ENCODE peak calls at places on chromosome 1, in six cellular contexts. I is ovary, K is heart left ventricle, X is cardiac muscle cell, T is prostate gland, L is mammary epithelial cell. H is an unnamed sample.

GRCh38 chr1:80417651-80418050 is 1383.1 kb upstream of the ADGRL2 start:
- DNase-seq in T (no peak), L (peak; percentile 90), I (no peak), X (peak; percentile 16), K (no peak), H (no peak)

GRCh38 chr1:223631367-223631977 is 34.0 kb downstream of the CAPN8 start:
- DNase-seq in I (no peak), L (no peak), T (no peak), X (no peak), K (no peak), H (no peak)

GRCh38 chr1:96478228-96478627 is 243.4 kb upstream of the PTBP2 start:
- DNase-seq in X (no peak), I (no peak), T (no peak), L (no peak), K (no peak), H (no peak)

GRCh38 chr1:222263791-222264190 is 284.1 kb downstream of the HHIPL2 start:
- DNase-seq in I (no peak), K (no peak), L (no peak), T (no peak), X (no peak), H (no peak)

GRCh38 chr1:204267191-204267601 is 53.4 kb upstream of the GOLT1A start:
- DNase-seq in K (no peak), X (no peak), I (no peak), T (no peak), L (no peak), H (no peak)

GRCh38 chr1:183655562-183656075 is 2.5 kb upstream of the APOBEC4 start:
- DNase-seq in K (peak; percentile 81), L (peak; percentile 56), I (peak; percentile 86), X (peak; percentile 88), T (peak; percentile 80), H (no peak)

GRCh38 chr1:193539731-193540459 is 353.5 kb upstream of the B3GALT2 start:
- DNase-seq in K (no peak), X (no peak), I (no peak), T (no peak), L (no peak), H (no peak)

GRCh38 chr1:27542463-27543273 is 52.7 kb upstream of the WASF2 start:
- DNase-seq in X (peak; percentile 50), K (no peak), T (peak; percentile 45), L (peak; percentile 99), I (peak; percentile 63), H (peak; percentile 82)

GRCh38 chr1:91750398-91750996 is 135.5 kb downstream of the TGFBR3 start:
- DNase-seq in L (no peak), X (peak; percentile 41), T (no peak), I (no peak), K (no peak), H (no peak)

DNA sequence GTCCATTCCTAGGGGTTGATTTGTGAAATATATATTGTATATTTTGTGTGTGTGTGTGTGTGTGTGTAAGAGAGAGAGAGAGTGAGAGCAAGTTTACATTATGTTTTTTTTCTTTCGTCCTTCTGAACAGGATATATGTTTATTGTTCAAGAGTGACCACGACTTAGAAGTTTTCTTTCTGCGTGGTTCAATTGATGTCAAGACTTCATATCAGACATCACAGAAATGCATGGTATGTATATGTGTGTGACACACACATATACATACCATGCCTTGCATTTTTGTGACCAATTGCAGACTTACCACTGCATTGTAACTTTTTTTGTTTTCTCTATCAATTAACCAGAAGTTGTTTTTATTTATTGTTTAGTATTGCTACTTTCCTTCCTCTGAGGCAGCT is 2.5 kb downstream of the RASAL2 start:
- DNase-seq in T (no peak), K (no peak), L (no peak), X (no peak), I (no peak), H (no peak)
- H3K27ac ChIP-seq in T (no peak overlapping the region), K (peak overlapping the region; percentile 89), L (peak overlapping the region; percentile 61), X (peak overlapping the region; percentile 91), I (no peak overlapping the region), H (no peak overlapping the region)

DNA sequence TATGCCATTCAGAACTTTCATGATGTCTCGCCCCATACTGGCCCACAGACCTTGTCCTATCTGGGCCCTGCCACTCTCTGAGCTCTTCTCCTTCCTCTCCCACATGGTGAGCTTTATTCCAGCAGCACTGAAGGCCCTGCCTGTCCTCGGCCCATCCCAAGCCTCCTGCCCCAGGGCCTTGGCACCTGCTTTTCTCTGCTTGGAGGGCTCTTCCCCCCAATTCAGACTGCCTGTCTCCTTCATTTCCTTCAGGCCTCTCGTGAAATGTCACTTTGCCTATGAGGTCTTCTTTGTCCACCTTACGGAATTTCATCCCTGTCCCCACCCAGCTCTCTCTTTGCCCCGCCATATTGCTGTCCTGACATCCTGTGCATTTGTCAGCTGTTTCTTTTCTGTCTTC is 191.7 kb upstream of the POU3F1 start:
- DNase-seq in I (no peak), L (no peak), X (no peak), K (no peak), T (no peak), H (no peak)
- H3K27me3 ChIP-seq in I (no peaks in the 10 kb centered on the region), L (peaks cover 3% of the 10 kb centered on the region), X (no peaks in the 10 kb centered on the region), K (no peaks in the 10 kb centered on the region), T (peaks cover 2% of the 10 kb centered on the region), H (no peaks in the 10 kb centered on the region)

DNA sequence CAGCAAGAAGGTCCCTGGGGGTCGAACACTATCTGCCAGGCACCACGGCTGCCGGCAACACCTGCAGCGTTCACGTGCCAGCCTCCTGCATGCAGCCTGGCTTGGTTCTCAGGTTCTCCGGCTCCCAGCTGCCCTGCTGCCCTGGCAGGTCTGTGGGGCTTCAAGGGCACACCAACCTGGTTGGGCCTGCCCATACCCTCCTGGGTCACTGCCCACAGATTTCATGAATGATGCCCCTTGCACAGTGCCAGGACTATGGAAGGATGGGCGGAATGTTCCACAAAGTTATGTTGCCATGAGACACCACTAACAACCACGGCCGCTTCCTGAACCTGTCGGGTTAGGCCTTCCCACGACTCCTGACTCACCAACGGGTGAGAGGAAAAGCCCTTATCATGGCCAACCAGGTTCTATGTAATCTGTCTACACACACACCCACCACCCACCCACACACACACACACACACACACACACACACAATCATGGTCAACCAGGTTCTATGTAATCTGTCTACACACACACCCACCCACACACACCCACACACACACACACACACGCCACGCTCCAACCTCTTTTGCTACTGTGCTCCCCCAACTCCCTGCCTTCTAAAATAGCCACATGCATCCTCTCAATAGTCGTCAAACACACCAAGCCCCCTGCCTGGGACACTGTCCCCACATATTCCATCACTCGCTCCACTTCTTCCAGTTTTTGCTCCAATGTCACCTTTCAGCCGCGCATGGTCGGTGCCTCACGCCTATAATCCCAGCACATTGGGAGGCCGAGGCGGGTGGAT is 32.2 kb downstream of the HSPG2 start:
- DNase-seq in T (no peak), L (peak; percentile 91), I (no peak), K (no peak), X (peak; percentile 95), H (no peak)
- H3K4me1 ChIP-seq in T (peaks cover 7% of the 10 kb centered on the region), L (peaks cover 27% of the 10 kb centered on the region), I (peaks cover 23% of the 10 kb centered on the region), K (peaks cover 100% of the 10 kb centered on the region), X (peaks cover 52% of the 10 kb centered on the region), H (peaks cover 81% of the 10 kb centered on the region)

GRCh38 chr1:112704511-112704907 is 2.4 kb downstream of the RHOC start:
- DNase-seq in L (no peak), T (no peak), I (no peak), K (no peak), X (no peak), H (no peak)

GRCh38 chr1:112704908-112705627 is 1.9 kb downstream of the RHOC start:
- DNase-seq in X (peak; percentile 97), L (peak; percentile 98), K (peak; percentile 94), I (peak; percentile 89), T (peak; percentile 95), H (peak; percentile 90)

GRCh38 chr1:112702420-112703261 is 4.3 kb downstream of the RHOC start:
- DNase-seq in L (no peak), T (no peak), X (no peak), K (no peak), I (no peak), H (no peak)

GRCh38 chr1:112702067-112702395 is 4.9 kb downstream of the RHOC start:
- DNase-seq in I (peak; percentile 30), K (no peak), L (no peak), X (no peak), T (no peak), H (no peak)

GRCh38 chr1:112703706-112704105 is 3.2 kb downstream of the RHOC start:
- DNase-seq in K (no peak), T (no peak), I (no peak), X (no peak), L (no peak), H (no peak)
- H3K27ac ChIP-seq in K (peak overlapping the region; percentile 89), T (peak overlapping the region; percentile 98), I (no peak overlapping the region), X (no peak overlapping the region), L (peak overlapping the region; percentile 85), H (no peak overlapping the region)

GRCh38 chr1:157955269-157955668 is 38.2 kb upstream of the KIRREL1 start:
- DNase-seq in I (no peak), X (no peak), K (no peak), T (no peak), L (no peak), H (no peak)
- H3K27me3 ChIP-seq in I (no peaks in the 10 kb centered on the region), X (peaks cover 12% of the 10 kb centered on the region), K (peaks cover 10% of the 10 kb centered on the region), T (no peaks in the 10 kb centered on the region), L (no peaks in the 10 kb centered on the region), H (no peaks in the 10 kb centered on the region)

H was measured in left lung.